ENCODE peak calls at places on chromosome 11, in four cellular contexts. I, R, E and U are unnamed samples.
A peak's percentile ranks its signal among the peaks of the same experiment; 100 is the strongest.

GRCh38 chr11:28447226-28447625 is 339.0 kb downstream of the METTL15 start:
- DNase-seq in I (no peak), R (no peak), E (no peak), U (no peak)

GRCh38 chr11:77547863-77548551 is 41.7 kb upstream of the AQP11 start:
- DNase-seq in I (peak; percentile 41), R (peak; percentile 58), E (peak; percentile 33), U (no peak)

GRCh38 chr11:90434858-90435257 is 212.0 kb upstream of the CHORDC1 start:
- DNase-seq in I (no peak), R (peak; percentile 20), E (no peak), U (no peak)

GRCh38 chr11:63839508-63840355 is 822 bp downstream of the MARK2 start:
- DNase-seq in I (peak; percentile 30), R (peak; percentile 32), E (peak; percentile 56), U (peak; percentile 65)

GRCh38 chr11:93477684-93478234 is 65.4 kb downstream of the SMCO4 start:
- DNase-seq in I (no peak), R (no peak), E (no peak), U (no peak)

GRCh38 chr11:14323118-14323676 is 35.8 kb downstream of the RRAS2 start:
- DNase-seq in I (no peak), R (no peak), E (no peak), U (no peak)

GRCh38 chr11:72069787-72070251 is 10.5 kb downstream of the NUMA1 start:
- DNase-seq in I (peak; percentile 80), R (peak; percentile 54), E (peak; percentile 78), U (peak; percentile 70)

GRCh38 chr11:93849751-93850584 is 450 bp downstream of the VSTM5 start:
- DNase-seq in I (peak; percentile 7), R (no peak), E (peak; percentile 34), U (no peak)

GRCh38 chr11:132139181-132139580 is 768.8 kb downstream of the NTM start:
- DNase-seq in I (no peak), R (no peak), E (no peak), U (no peak)

GRCh38 chr11:128487978-128488377 is 99.4 kb downstream of the ETS1 start:
- DNase-seq in I (no peak), R (no peak), E (no peak), U (no peak)
- H3K4me1 ChIP-seq in I (peaks cover 84% of the 10 kb centered on the region), R (no peaks in the 10 kb centered on the region), E (peaks cover 7% of the 10 kb centered on the region), U (peaks cover 8% of the 10 kb centered on the region)

DNA sequence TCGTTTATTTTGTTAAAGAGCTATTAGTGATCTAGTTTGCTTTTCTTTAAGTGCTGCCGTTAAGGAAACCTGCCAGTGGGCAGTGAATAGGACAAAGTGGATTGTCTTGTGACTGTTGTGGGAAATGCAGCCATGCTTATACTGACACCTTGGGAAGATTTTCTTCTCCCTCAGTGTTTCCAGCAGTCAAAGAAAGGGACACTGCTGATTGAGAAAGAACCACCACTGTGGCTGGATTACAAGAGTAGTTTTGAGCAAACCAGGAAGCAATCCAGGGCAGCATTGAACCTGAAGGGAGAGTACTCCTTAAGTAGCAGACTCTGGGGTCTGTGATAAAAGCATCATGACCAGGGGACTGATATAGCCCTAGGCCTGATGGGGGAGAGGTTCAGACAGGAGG is 167.9 kb downstream of the C11orf91 start:
- DNase-seq in I (no peak), R (no peak), E (no peak), U (no peak)
- H3K27ac ChIP-seq in I (no peak overlapping the region), R (no peak overlapping the region), E (no peak overlapping the region), U (peak overlapping the region; percentile 78)

GRCh38 chr11:130118165-130118564 is 41.4 kb upstream of the ST14 start:
- DNase-seq in I (no peak), R (no peak), E (no peak), U (no peak)
- H3K4me1 ChIP-seq in I (peaks cover 59% of the 10 kb centered on the region), R (no peaks in the 10 kb centered on the region), E (peaks cover 24% of the 10 kb centered on the region), U (no peaks in the 10 kb centered on the region)

DNA sequence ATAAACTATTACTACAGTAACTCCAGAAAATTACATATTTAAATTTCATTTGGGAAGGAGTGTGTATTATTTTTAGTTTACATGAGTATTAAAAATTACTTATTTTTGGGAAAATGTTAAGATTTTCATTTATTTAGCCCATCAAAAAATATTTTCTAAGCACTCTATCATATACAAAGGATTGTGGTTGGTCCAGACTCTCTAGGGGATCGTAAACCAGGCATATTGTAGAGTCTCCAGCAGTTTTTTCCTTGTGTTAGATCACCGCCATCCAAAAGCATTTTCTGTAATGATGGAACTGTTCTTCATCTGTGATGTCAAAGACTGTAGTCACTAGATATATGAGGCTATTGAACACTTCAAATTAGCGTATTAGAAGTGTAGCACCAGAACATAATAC is 154.9 kb downstream of the SBF2 start:
- DNase-seq in I (no peak), R (no peak), E (no peak), U (no peak)
- H3K27ac ChIP-seq in I (no peak overlapping the region), R (no peak overlapping the region), E (no peak overlapping the region), U (no peak overlapping the region)

GRCh38 chr11:111393096-111393495 is 14.0 kb upstream of the POU2AF1 start:
- DNase-seq in I (no peak), R (no peak), E (no peak), U (no peak)
- H3K4me1 ChIP-seq in I (no peaks in the 10 kb centered on the region), R (no peaks in the 10 kb centered on the region), E (peaks cover 8% of the 10 kb centered on the region), U (no peaks in the 10 kb centered on the region)

DNA sequence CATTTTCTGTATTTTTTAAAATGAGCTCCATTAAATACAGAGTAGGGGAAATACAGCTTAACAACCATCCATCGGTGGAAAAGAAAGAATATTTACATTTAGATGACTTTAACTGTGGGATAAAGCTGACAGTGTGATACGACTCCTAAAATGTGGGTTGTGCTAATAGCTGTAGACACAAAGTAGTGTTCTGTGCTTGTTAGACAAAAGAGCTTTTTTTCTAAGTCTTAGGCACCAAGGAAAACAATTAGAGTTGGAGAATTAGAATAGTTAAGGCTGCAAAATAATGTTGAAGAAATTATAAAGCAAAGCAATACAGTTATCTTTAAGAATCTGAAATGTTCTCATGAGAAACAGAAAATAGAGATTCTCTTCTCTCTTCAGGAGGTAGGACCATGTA is 307.7 kb upstream of the KIRREL3 start:
- DNase-seq in I (no peak), R (no peak), E (no peak), U (no peak)
- H3K27ac ChIP-seq in I (no peak overlapping the region), R (no peak overlapping the region), E (no peak overlapping the region), U (no peak overlapping the region)

GRCh38 chr11:67436459-67437081 is 912 bp downstream of the PTPRCAP start:
- DNase-seq in I (no peak), R (no peak), E (no peak), U (no peak)

GRCh38 chr11:67433536-67434394 is 3.7 kb downstream of the PTPRCAP start:
- DNase-seq in I (no peak), R (no peak), E (peak; percentile 14), U (no peak)

GRCh38 chr11:67435727-67436458 is 1.6 kb downstream of the PTPRCAP start:
- DNase-seq in I (no peak), R (no peak), E (no peak), U (no peak)

GRCh38 chr11:67434395-67434881 is 3.0 kb downstream of the PTPRCAP start:
- DNase-seq in I (no peak), R (no peak), E (no peak), U (no peak)

GRCh38 chr11:67435031-67435726 is 2.3 kb downstream of the PTPRCAP start:
- DNase-seq in I (no peak), R (no peak), E (no peak), U (no peak)
- H3K4me1 ChIP-seq in I (peaks cover 33% of the 10 kb centered on the region), R (no peaks in the 10 kb centered on the region), E (peaks cover 2% of the 10 kb centered on the region), U (peaks cover 5% of the 10 kb centered on the region)